ENCODE peak calls at places on chromosomes 6 and 20, in ten cellular contexts. One of them, this sample, is unnamed.

GRCh38 chr6:148509789-148510581 is 167.3 kb downstream of the SASH1 start:
- DNase-seq in NCI-H1694: peak
- DNase-seq in tibial nerve: peak
- DNase-seq in hypothalamus: peak
- DNase-seq in KG1: no peak
- DNase-seq in SK-N-DZ: peak
- DNase-seq in cardiac fibroblast: peak
- DNase-seq in nephron progenitor cell: no peak
- DNase-seq in SW480: peak
- DNase-seq in COR-L47: peak
- DNase-seq in this sample: peak

GRCh38 chr6:107491791-107492674 is 2.1 kb downstream of the SOBP start:
- DNase-seq in NCI-H1694: no peak
- DNase-seq in tibial nerve: peak
- DNase-seq in hypothalamus: peak
- DNase-seq in KG1: no peak
- DNase-seq in SK-N-DZ: no peak
- DNase-seq in cardiac fibroblast: peak
- DNase-seq in nephron progenitor cell: no peak
- DNase-seq in SW480: no peak
- DNase-seq in COR-L47: no peak
- DNase-seq in this sample: peak

GRCh38 chr6:119355157-119355556 is 5.6 kb upstream of the MAN1A1 start:
- DNase-seq in NCI-H1694: no peak
- DNase-seq in tibial nerve: no peak
- DNase-seq in hypothalamus: no peak
- DNase-seq in KG1: no peak
- DNase-seq in SK-N-DZ: no peak
- DNase-seq in cardiac fibroblast: no peak
- DNase-seq in nephron progenitor cell: no peak
- DNase-seq in SW480: no peak
- DNase-seq in COR-L47: no peak
- DNase-seq in this sample: no peak

GRCh38 chr6:133809406-133809805 is 79.5 kb upstream of the TCF21 start:
- DNase-seq in NCI-H1694: no peak
- DNase-seq in tibial nerve: no peak
- DNase-seq in hypothalamus: no peak
- DNase-seq in KG1: no peak
- DNase-seq in SK-N-DZ: no peak
- DNase-seq in cardiac fibroblast: peak
- DNase-seq in nephron progenitor cell: no peak
- DNase-seq in SW480: no peak
- DNase-seq in COR-L47: no peak
- DNase-seq in this sample: no peak

GRCh38 chr6:31203345-31203979 is 33.0 kb upstream of the POU5F1 start:
- DNase-seq in NCI-H1694: no peak
- DNase-seq in tibial nerve: no peak
- DNase-seq in hypothalamus: no peak
- DNase-seq in KG1: peak
- DNase-seq in SK-N-DZ: no peak
- DNase-seq in cardiac fibroblast: peak
- DNase-seq in nephron progenitor cell: no peak
- DNase-seq in SW480: peak
- DNase-seq in COR-L47: peak
- DNase-seq in this sample: no peak

GRCh38 chr6:104484626-104485025 is 375.1 kb downstream of the HACE1 start:
- DNase-seq in NCI-H1694: no peak
- DNase-seq in tibial nerve: no peak
- DNase-seq in hypothalamus: no peak
- DNase-seq in KG1: no peak
- DNase-seq in SK-N-DZ: no peak
- DNase-seq in cardiac fibroblast: no peak
- DNase-seq in nephron progenitor cell: no peak
- DNase-seq in SW480: no peak
- DNase-seq in COR-L47: peak
- DNase-seq in this sample: no peak

GRCh38 chr20:58706975-58707681 is 14.5 kb downstream of the NPEPL1 start:
- DNase-seq in NCI-H1694: no peak
- DNase-seq in tibial nerve: peak
- DNase-seq in hypothalamus: no peak
- DNase-seq in KG1: no peak
- DNase-seq in SK-N-DZ: no peak
- DNase-seq in cardiac fibroblast: no peak
- DNase-seq in nephron progenitor cell: no peak
- DNase-seq in SW480: no peak
- DNase-seq in COR-L47: no peak
- DNase-seq in this sample: no peak

GRCh38 chr20:1669304-1669703 is 11.7 kb upstream of the SIRPG start:
- DNase-seq in NCI-H1694: no peak
- DNase-seq in tibial nerve: no peak
- DNase-seq in hypothalamus: no peak
- DNase-seq in KG1: no peak
- DNase-seq in SK-N-DZ: no peak
- DNase-seq in cardiac fibroblast: no peak
- DNase-seq in nephron progenitor cell: no peak
- DNase-seq in SW480: no peak
- DNase-seq in COR-L47: no peak
- DNase-seq in this sample: no peak

GRCh38 chr6:169780571-169781091 is 29.2 kb downstream of the ERMARD start:
- DNase-seq in NCI-H1694: no peak
- DNase-seq in tibial nerve: no peak
- DNase-seq in hypothalamus: no peak
- DNase-seq in KG1: no peak
- DNase-seq in SK-N-DZ: no peak
- DNase-seq in cardiac fibroblast: no peak
- DNase-seq in nephron progenitor cell: no peak
- DNase-seq in SW480: no peak
- DNase-seq in COR-L47: no peak
- DNase-seq in this sample: no peak

GRCh38 chr6:11460001-11460668 is 77.4 kb upstream of the TMEM170B start:
- DNase-seq in NCI-H1694: no peak
- DNase-seq in tibial nerve: no peak
- DNase-seq in hypothalamus: no peak
- DNase-seq in KG1: no peak
- DNase-seq in SK-N-DZ: no peak
- DNase-seq in cardiac fibroblast: peak
- DNase-seq in nephron progenitor cell: no peak
- DNase-seq in SW480: no peak
- DNase-seq in COR-L47: no peak
- DNase-seq in this sample: no peak